ENCODE peak calls at places on chromosomes 7 and 10, in six cellular contexts. N, Z, X, Q, P and F are unnamed samples.

GRCh38 chr7:5713124-5713912 is 68.1 kb downstream of the RNF216 start:
- DNase-seq in N (no peak), Z (no peak), X (no peak), Q (no peak), P (no peak), F (no peak)

GRCh38 chr7:103593691-103594090 is 147.7 kb upstream of the SLC26A5 start:
- DNase-seq in N (no peak), Z (no peak), X (no peak), Q (no peak), P (no peak), F (peak)

GRCh38 chr10:70528726-70529362 is 50.3 kb downstream of the PALD1 start:
- DNase-seq in N (no peak), Z (peak), X (no peak), Q (no peak), P (no peak), F (peak)

GRCh38 chr10:111968624-111969023 is 214.9 kb downstream of the GPAM start:
- DNase-seq in N (no peak), Z (no peak), X (no peak), Q (no peak), P (no peak), F (peak)

GRCh38 chr7:99541212-99541611 is 10.7 kb downstream of the FAM200A start:
- DNase-seq in N (no peak), Z (no peak), X (no peak), Q (no peak), P (no peak), F (no peak)

GRCh38 chr7:23333671-23334246 is 34.6 kb downstream of the MALSU1 start:
- DNase-seq in N (no peak), Z (peak), X (peak), Q (no peak), P (peak), F (peak)

GRCh38 chr10:78953124-78954008 is 115.4 kb upstream of the ZMIZ1 start:
- DNase-seq in N (no peak), Z (peak), X (no peak), Q (no peak), P (no peak), F (peak)

GRCh38 chr7:19390795-19391194 is 245.6 kb upstream of the FERD3L start:
- DNase-seq in N (no peak), Z (no peak), X (no peak), Q (no peak), P (no peak), F (no peak)

GRCh38 chr7:37037286-37037685 is 313.0 kb upstream of the AOAH start:
- DNase-seq in N (no peak), Z (no peak), X (no peak), Q (no peak), P (no peak), F (no peak)

GRCh38 chr10:71604324-71605018 is 115.1 kb downstream of the C10orf105 start:
- DNase-seq in N (no peak), Z (peak), X (no peak), Q (no peak), P (no peak), F (no peak)

GRCh38 chr10:88507380-88507779 is 75.7 kb downstream of the RNLS start:
- DNase-seq in N (no peak), Z (no peak), X (no peak), Q (no peak), P (no peak), F (no peak)

GRCh38 chr7:154852205-154852604 is 150.7 kb downstream of the PAXIP1 start:
- DNase-seq in N (no peak), Z (no peak), X (no peak), Q (peak), P (no peak), F (no peak)

GRCh38 chr7:154844499-154844898 is 158.4 kb downstream of the PAXIP1 start:
- DNase-seq in N (no peak), Z (no peak), X (no peak), Q (no peak), P (no peak), F (no peak)

GRCh38 chr7:154843670-154844237 is 159.2 kb downstream of the PAXIP1 start:
- DNase-seq in N (no peak), Z (no peak), X (no peak), Q (no peak), P (no peak), F (no peak)

GRCh38 chr7:154844955-154845354 is 158.0 kb downstream of the PAXIP1 start:
- DNase-seq in N (no peak), Z (no peak), X (no peak), Q (no peak), P (no peak), F (no peak)

GRCh38 chr7:154848464-154848863 is 154.5 kb downstream of the PAXIP1 start:
- DNase-seq in N (no peak), Z (no peak), X (no peak), Q (no peak), P (no peak), F (no peak)
- H3K4me3 ChIP-seq in N (no peak), Z (no peak), X (no peak), Q (no peak), P (no peak), F (no peak)

GRCh38 chr7:74362262-74362661 is 73.1 kb downstream of the CLIP2 start:
- DNase-seq in N (no peak), Z (peak), X (no peak), Q (no peak), P (no peak), F (no peak)

GRCh38 chr7:74364061-74364460 is 74.9 kb downstream of the CLIP2 start:
- DNase-seq in N (no peak), Z (no peak), X (no peak), Q (no peak), P (no peak), F (no peak)

GRCh38 chr7:74360008-74360407 is 70.8 kb downstream of the CLIP2 start:
- DNase-seq in N (no peak), Z (no peak), X (no peak), Q (no peak), P (no peak), F (no peak)

DNA sequence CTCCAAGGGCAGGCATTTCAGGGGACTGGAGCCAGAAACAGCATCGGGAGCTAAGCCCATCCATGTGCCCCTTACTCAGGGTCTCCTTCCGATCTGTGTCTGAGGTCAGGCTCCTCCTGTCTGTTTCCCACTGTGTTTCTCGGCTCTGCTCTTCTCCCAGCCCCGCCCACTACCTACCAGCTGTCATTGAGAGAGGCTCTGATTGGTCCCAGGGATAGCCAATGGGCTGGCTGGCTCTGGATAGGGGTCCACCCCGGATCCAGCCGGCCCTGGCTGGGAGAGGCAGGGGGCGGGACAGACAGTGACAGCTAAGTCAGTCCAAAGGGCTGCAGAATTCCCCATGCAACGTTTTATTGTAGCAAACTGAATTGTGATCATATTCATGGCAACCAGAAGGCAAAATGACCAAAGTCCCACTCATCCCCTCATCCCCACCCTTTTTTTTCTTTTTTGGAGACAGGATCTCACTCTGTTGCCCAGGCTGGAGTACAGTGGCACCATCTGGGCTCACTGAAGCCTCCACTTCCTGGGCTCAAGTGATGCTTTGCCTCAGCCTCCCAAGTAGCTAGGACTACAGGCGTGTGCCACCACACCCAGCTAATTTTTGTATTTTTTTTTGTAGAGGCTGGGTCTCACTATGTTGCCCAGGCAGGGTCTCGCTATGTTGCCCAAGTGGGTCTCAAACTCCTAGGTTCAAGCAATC is 76.3 kb downstream of the CLIP2 start:
- DNase-seq in N (no peak), Z (peak), X (peak), Q (no peak), P (peak), F (peak)
- TF ChIP-seq CTCF in N (no peak), Z (no peak), X (no peak), Q (no peak), P (no peak), F (no peak)

GRCh38 chr7:17663056-17663675 is 277.1 kb downstream of the SNX13 start:
- DNase-seq in N (no peak), Z (peak), X (no peak), Q (no peak), P (no peak), F (peak)
- H3K4me3 ChIP-seq in N (no peak), Z (no peak), X (no peak), Q (no peak), P (no peak), F (no peak)

GRCh38 chr10:15068802-15069201 is 19.8 kb downstream of the ACBD7 start:
- DNase-seq in N (no peak), Z (peak), X (no peak), Q (no peak), P (no peak), F (peak)

GRCh38 chr10:15067154-15067553 is 21.4 kb downstream of the ACBD7 start:
- DNase-seq in N (no peak), Z (no peak), X (no peak), Q (no peak), P (no peak), F (no peak)

GRCh38 chr10:15072358-15072757 is 16.2 kb downstream of the ACBD7 start:
- DNase-seq in N (no peak), Z (no peak), X (no peak), Q (no peak), P (no peak), F (no peak)

GRCh38 chr10:15069230-15069629 is 19.3 kb downstream of the ACBD7 start:
- DNase-seq in N (no peak), Z (no peak), X (no peak), Q (no peak), P (no peak), F (no peak)
- TF ChIP-seq CTCF in N (no peak), Z (no peak), X (no peak), Q (no peak), P (no peak), F (no peak)